ENCODE peak calls at places on chromosomes 1 and 21, in six cellular contexts. D, K, Y, J, Q and A are unnamed samples. For H3K9me3, the result is how much of the 10 kb centered on the place peaks cover.

GRCh38 chr21:14084701-14085100 is 126.1 kb downstream of the LIPI start:
- DNase-seq in D (no peak), Y (no peak), K (no peak), Q (no peak), J (no peak), A (no peak)

GRCh38 chr1:19606817-19607706 is 37.0 kb upstream of the NBL1 start:
- DNase-seq in Q (no peak), J (no peak), D (no peak), Y (no peak), K (peak), A (no peak)

GRCh38 chr1:36755313-36756230 is 272.9 kb upstream of the CSF3R start:
- DNase-seq in K (no peak), D (no peak), Y (no peak), J (no peak), Q (peak), A (no peak)

GRCh38 chr1:56378376-56379070 is 200.8 kb downstream of the PLPP3 start:
- DNase-seq in K (no peak), Y (no peak), Q (no peak), J (no peak), D (no peak), A (no peak)

GRCh38 chr1:6010554-6010953 is 18.3 kb upstream of the NPHP4 start:
- DNase-seq in Y (no peak), K (no peak), D (no peak), J (no peak), Q (no peak), A (no peak)

GRCh38 chr1:67809887-67810286 is 23.4 kb downstream of the GNG12 start:
- DNase-seq in Y (no peak), K (no peak), J (no peak), D (no peak), Q (no peak), A (no peak)

GRCh38 chr1:19311503-19311930 is 427 bp downstream of the AKR7A2 start:
- DNase-seq in J (peak), K (no peak), Q (peak), D (no peak), Y (no peak), A (no peak)

GRCh38 chr1:1779691-1780597 is 1.7 kb upstream of the NADK start:
- DNase-seq in Y (peak), K (peak), D (no peak), J (peak), Q (peak), A (peak)

GRCh38 chr1:225447649-225448048 is 19.8 kb upstream of the LBR start:
- DNase-seq in Y (no peak), K (peak), J (no peak), Q (no peak), D (no peak), A (no peak)

GRCh38 chr1:17866451-17867029 is 111.4 kb downstream of the ACTL8 start:
- DNase-seq in D (no peak), J (no peak), Q (no peak), K (peak), Y (no peak), A (no peak)

GRCh38 chr21:37331411-37331810 is 35.2 kb upstream of the DYRK1A start:
- DNase-seq in K (no peak), Y (no peak), Q (no peak), J (no peak), D (no peak), A (no peak)

GRCh38 chr1:187985897-187986654 is 1157.3 kb downstream of the PLA2G4A start:
- DNase-seq in J (no peak), Q (no peak), Y (no peak), K (no peak), D (no peak), A (no peak)

GRCh38 chr1:16041200-16041599 is 2.4 kb upstream of the CLCNKB start:
- DNase-seq in Y (no peak), D (no peak), K (no peak), J (no peak), Q (no peak), A (no peak)

GRCh38 chr1:95229042-95229441 is 5.0 kb upstream of the RWDD3 start:
- DNase-seq in J (no peak), K (no peak), Y (no peak), Q (no peak), D (no peak), A (no peak)

GRCh38 chr1:181100015-181100905 is 11.8 kb downstream of the IER5 start:
- DNase-seq in D (no peak), J (no peak), Y (no peak), Q (peak), K (peak), A (peak)

GRCh38 chr1:117167402-117167801 is 43.3 kb downstream of the VTCN1 start:
- DNase-seq in D (no peak), Q (no peak), J (no peak), K (peak), Y (no peak), A (no peak)

GRCh38 chr1:47224676-47225399 is 7.2 kb downstream of the TAL1 start:
- DNase-seq in J (no peak), D (no peak), Y (no peak), K (peak), Q (peak), A (peak)

GRCh38 chr1:25192154-25192553 is 40.1 kb downstream of the SYF2 start:
- DNase-seq in J (no peak), D (no peak), Q (no peak), Y (no peak), K (no peak), A (no peak)

GRCh38 chr1:13543927-13544556 is 30.2 kb upstream of the LRRC38 start:
- DNase-seq in Y (no peak), Q (peak), J (no peak), K (peak), D (peak), A (peak)

GRCh38 chr1:60904079-60904852 is 178.1 kb upstream of the NFIA start:
- DNase-seq in K (peak), Q (no peak), J (no peak), Y (no peak), D (no peak), A (no peak)

GRCh38 chr21:29372063-29372802 is 73.5 kb downstream of the BACH1 start:
- DNase-seq in Q (peak), D (peak), Y (no peak), K (peak), J (peak), A (peak)

GRCh38 chr1:59737638-59738037 is 77.1 kb upstream of the HOOK1 start:
- DNase-seq in K (no peak), Y (no peak), Q (no peak), J (no peak), D (no peak), A (no peak)

GRCh38 chr1:229262239-229262638 is 8.7 kb upstream of the RAB4A start:
- DNase-seq in Q (no peak), J (no peak), K (no peak), Y (no peak), D (no peak), A (no peak)

GRCh38 chr1:24770891-24771290 is 25.6 kb downstream of the CLIC4 start:
- DNase-seq in Y (no peak), D (no peak), J (no peak), Q (no peak), K (peak), A (no peak)

GRCh38 chr1:159869173-159869572 is 6.7 kb upstream of the VSIG8 start:
- DNase-seq in K (peak), D (peak), J (no peak), Y (no peak), Q (peak), A (no peak)

GRCh38 chr21:16002872-16003466 is 273.2 kb downstream of the USP25 start:
- DNase-seq in Y (no peak), K (peak), D (no peak), J (no peak), Q (no peak), A (no peak)

GRCh38 chr1:26360051-26360806 is 6.3 kb upstream of the CRYBG2 start:
- DNase-seq in D (no peak), Q (peak), J (no peak), Y (no peak), K (no peak), A (peak)

GRCh38 chr1:189429610-189430009 is 1048.1 kb downstream of the BRINP3 start:
- DNase-seq in K (peak), Q (peak), Y (no peak), D (peak), J (peak), A (peak)

GRCh38 chr1:98688110-98688739 is 26.7 kb downstream of the SNX7 start:
- DNase-seq in K (no peak), J (no peak), Q (no peak), D (no peak), Y (no peak), A (no peak)

GRCh38 chr1:30512922-30513265 is 210.5 kb downstream of the MATN1 start:
- DNase-seq in J (no peak), Y (no peak), D (no peak), Q (no peak), K (no peak), A (no peak)

GRCh38 chr1:27298632-27299384 is 23.2 kb upstream of the TMEM222 start:
- DNase-seq in Q (peak), J (no peak), Y (no peak), K (peak), D (no peak), A (no peak)

GRCh38 chr1:44571712-44572571 is 102.3 kb downstream of the TMEM53 start:
- DNase-seq in Q (no peak), D (no peak), K (peak), Y (no peak), J (peak), A (no peak)

DNA sequence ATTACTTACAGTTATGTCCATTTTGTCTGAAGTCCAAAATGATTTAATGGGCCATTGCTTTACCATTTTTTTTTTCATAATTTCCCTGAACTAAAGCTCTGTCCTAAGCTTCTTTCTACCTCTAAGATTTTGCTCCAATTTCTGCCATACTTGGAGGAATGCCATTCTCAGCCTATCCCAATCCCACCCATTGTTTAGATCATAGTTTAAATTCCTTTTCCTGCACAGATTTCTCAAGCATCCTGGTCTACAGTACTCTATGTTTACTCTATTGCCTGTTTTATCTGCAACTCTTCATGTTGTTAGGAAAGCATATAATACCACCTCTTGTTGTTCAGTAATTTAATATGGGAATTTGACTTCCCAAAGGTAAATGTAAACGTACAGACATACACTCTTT is 30.8 kb downstream of the ADAMTS1 start:
- DNase-seq in Q (no peak), Y (no peak), D (no peak), J (no peak), K (no peak), A (no peak)
- H3K9ac ChIP-seq in Q (no peak), Y (no peak), D (no peak), J (no peak), K (no peak), A (no peak)

GRCh38 chr1:4214826-4215225 is 314.8 kb upstream of the C1orf174 start:
- DNase-seq in Q (no peak), D (no peak), J (no peak), Y (no peak), K (no peak), A (no peak)
- H3K9me3 ChIP-seq in Q (under half), D (under half), J (under half), Y (under half), K (under half), A (under half)

GRCh38 chr1:93554883-93555872 is 107.3 kb downstream of the FNBP1L start:
- DNase-seq in K (no peak), J (peak), D (no peak), Y (no peak), Q (no peak), A (no peak)

GRCh38 chr1:93559045-93559444 is 111.1 kb downstream of the FNBP1L start:
- DNase-seq in K (no peak), D (no peak), J (no peak), Q (no peak), Y (no peak), A (no peak)

GRCh38 chr1:93552751-93553455 is 105.0 kb downstream of the FNBP1L start:
- DNase-seq in Y (no peak), D (peak), K (peak), Q (no peak), J (no peak), A (peak)

DNA sequence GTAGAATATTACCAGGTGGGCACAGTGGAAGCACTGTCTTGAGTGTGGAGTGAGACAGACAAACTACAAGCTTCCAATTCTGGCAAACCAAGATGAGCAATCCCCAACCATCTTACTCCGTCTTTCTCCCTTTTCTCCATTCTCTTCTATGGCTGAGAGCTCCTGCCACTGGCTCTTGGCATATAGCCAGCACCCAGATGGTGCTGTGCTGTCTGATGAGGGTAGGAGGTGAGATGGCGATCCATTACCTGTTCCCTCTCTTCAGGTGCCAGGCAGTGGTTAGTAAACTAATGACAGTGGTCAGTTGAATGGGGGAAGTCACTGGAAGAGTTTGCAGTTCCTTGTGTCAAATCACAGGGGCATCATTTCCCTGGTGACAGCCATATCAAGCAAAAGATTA is 108.4 kb downstream of the FNBP1L start:
- DNase-seq in Y (no peak), D (no peak), K (no peak), Q (no peak), J (peak), A (no peak)
- H3K27ac ChIP-seq in Y (no peak), D (no peak), K (no peak), Q (no peak), J (no peak), A (no peak)

GRCh38 chr1:10901091-10901893 is 104.8 kb upstream of the CASZ1 start:
- DNase-seq in Q (peak), J (no peak), Y (no peak), D (no peak), K (peak), A (no peak)
- H3K9ac ChIP-seq in Q (no peak), J (no peak), Y (no peak), D (peak), K (peak), A (no peak)

GRCh38 chr1:2974701-2975301 is 46.5 kb upstream of the ACTRT2 start:
- DNase-seq in Y (no peak), J (no peak), Q (no peak), D (no peak), K (no peak), A (no peak)
- H3K9me3 ChIP-seq in Y (half or more), J (under half), Q (under half), D (under half), K (under half), A (under half)

GRCh38 chr1:156293098-156293434 is 2.4 kb downstream of the GLMP start:
- DNase-seq in D (no peak), Q (no peak), K (no peak), J (no peak), Y (no peak), A (no peak)

GRCh38 chr1:156295391-156295947 is at the start of gene GLMP:
- DNase-seq in K (peak), J (peak), Q (peak), D (peak), Y (no peak), A (peak)

GRCh38 chr1:156289857-156290256 is 5.6 kb downstream of the GLMP start:
- DNase-seq in D (no peak), Y (no peak), J (no peak), Q (no peak), K (no peak), A (no peak)

GRCh38 chr1:156293895-156294294 is 1.6 kb downstream of the GLMP start:
- DNase-seq in Q (no peak), K (no peak), J (no peak), D (no peak), Y (no peak), A (no peak)

GRCh38 chr1:156291226-156292061 is 4.0 kb downstream of the GLMP start:
- DNase-seq in Y (peak), J (peak), K (peak), D (no peak), Q (peak), A (peak)
- H3K27ac ChIP-seq in Y (no peak), J (no peak), K (peak), D (no peak), Q (no peak), A (no peak)

GRCh38 chr21:31410763-31411278 is 66.8 kb upstream of the TIAM1 start:
- DNase-seq in D (no peak), K (no peak), Y (no peak), J (no peak), Q (no peak), A (no peak)
- H3K9ac ChIP-seq in D (no peak), K (no peak), Y (no peak), J (no peak), Q (no peak), A (no peak)

GRCh38 chr1:241323510-241323909 is 33.5 kb downstream of the RGS7 start:
- DNase-seq in Q (peak), J (peak), K (peak), Y (peak), D (no peak), A (peak)
- H3K9me3 ChIP-seq in Q (under half), J (under half), K (under half), Y (under half), D (under half), A (under half)

GRCh38 chr21:45536301-45537081 is 5.7 kb downstream of the SLC19A1 start:
- DNase-seq in K (no peak), J (no peak), Y (no peak), D (no peak), Q (peak), A (peak)

GRCh38 chr21:45539046-45539795 is 3.0 kb downstream of the SLC19A1 start:
- DNase-seq in D (no peak), J (no peak), Q (peak), K (no peak), Y (no peak), A (no peak)

GRCh38 chr21:45537111-45537745 is 5.0 kb downstream of the SLC19A1 start:
- DNase-seq in Q (peak), Y (no peak), K (no peak), D (no peak), J (no peak), A (no peak)

GRCh38 chr21:45538381-45539045 is 3.7 kb downstream of the SLC19A1 start:
- DNase-seq in D (no peak), J (no peak), Q (peak), Y (no peak), K (no peak), A (no peak)

DNA sequence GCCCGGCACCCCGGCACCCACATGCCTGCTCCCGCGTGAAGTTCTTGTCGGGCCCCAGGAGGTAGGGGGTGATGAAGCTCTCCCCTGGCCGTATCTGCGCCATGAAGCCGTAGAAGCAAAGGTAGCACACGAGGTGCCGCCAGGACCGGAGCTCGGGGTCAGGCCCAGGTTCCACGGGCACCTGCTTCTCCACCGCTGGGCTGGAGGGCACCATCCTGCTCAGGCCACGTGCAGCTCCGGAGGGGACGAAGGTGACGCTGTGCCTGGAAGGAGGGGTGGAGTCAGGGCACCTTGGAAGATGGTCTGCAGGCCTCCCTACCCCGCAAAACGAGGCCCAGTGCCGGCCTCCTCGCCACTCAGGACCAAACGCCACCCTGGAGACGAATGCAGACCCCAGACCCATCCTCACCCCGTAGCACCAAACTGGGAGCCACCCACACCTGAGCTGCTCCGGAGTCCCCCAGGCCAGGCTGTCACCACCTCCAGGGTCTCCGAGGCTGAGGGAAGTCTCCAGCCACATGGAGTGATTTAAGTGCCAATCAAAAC is 4.4 kb downstream of the SLC19A1 start:
- DNase-seq in Y (no peak), J (no peak), D (no peak), K (no peak), Q (peak), A (no peak)
- H3K27ac ChIP-seq in Y (no peak), J (no peak), D (no peak), K (no peak), Q (no peak), A (no peak)